ENCODE peak calls at places on chromosomes 12 and 14, in four cellular contexts. T is iris pigment epithelial cell; R is skeletal muscle cell; L is stimulated activated CD4-positive, alpha-beta T cell treated with anti-CD3 and anti-CD28 coated beads, Interleukin-4, amount 100 ng/mL, for 1 hour. E is an unnamed sample.

GRCh38 chr12:74365178-74365964 is 172.3 kb upstream of the ATXN7L3B start:
- DNase-seq in T (peak), R (no peak), L (no peak), E (no peak)

GRCh38 chr14:76874734-76875133 is 48.5 kb downstream of the LRRC74A start:
- DNase-seq in T (no peak), R (no peak), L (no peak), E (no peak)

GRCh38 chr12:105352049-105352448 is 21.6 kb downstream of the C12orf75 start:
- DNase-seq in T (no peak), R (no peak), L (no peak), E (no peak)

GRCh38 chr12:131867891-131868675 is 26.3 kb upstream of the ULK1 start:
- DNase-seq in T (no peak), R (no peak), L (no peak), E (no peak)

GRCh38 chr12:122949405-122949804 is 16.9 kb downstream of the ABCB9 start:
- DNase-seq in T (no peak), R (no peak), L (no peak), E (no peak)

GRCh38 chr12:109994262-109995175 is 1.6 kb downstream of the GIT2 start:
- DNase-seq in T (no peak), R (no peak), L (no peak), E (no peak)

GRCh38 chr12:14663002-14663401 is 33.4 kb downstream of the GUCY2C start:
- DNase-seq in T (no peak), R (no peak), L (no peak), E (no peak)

GRCh38 chr12:10612110-10612509 is 1.3 kb downstream of the MAGOHB start:
- DNase-seq in T (no peak), R (no peak), L (no peak), E (no peak)

GRCh38 chr14:24837280-24838046 is 203.5 kb upstream of the GZMB start:
- DNase-seq in T (peak), R (no peak), L (no peak), E (no peak)

GRCh38 chr12:116392061-116392460 is 114.6 kb upstream of the MED13L start:
- DNase-seq in T (peak), R (no peak), L (no peak), E (no peak)

GRCh38 chr12:5912437-5913334 is 32.4 kb downstream of the ANO2 start:
- DNase-seq in T (no peak), R (no peak), L (no peak), E (no peak)

GRCh38 chr12:69840727-69841126 is 15.7 kb downstream of the MYRFL start:
- DNase-seq in T (no peak), R (no peak), L (no peak), E (no peak)

GRCh38 chr12:112418596-112419268 is at the start of gene PTPN11:
- DNase-seq in T (peak), R (peak), L (peak), E (peak)

GRCh38 chr12:2963760-2964292 is 4.6 kb downstream of the TEAD4 start:
- DNase-seq in T (peak), R (no peak), L (no peak), E (no peak)

GRCh38 chr14:75441731-75442130 is 13.9 kb downstream of the JDP2 start:
- DNase-seq in T (no peak), R (no peak), L (no peak), E (no peak)

GRCh38 chr12:88393017-88393767 is 187.1 kb downstream of the KITLG start:
- DNase-seq in T (peak), R (no peak), L (no peak), E (no peak)

GRCh38 chr12:15629761-15630160 is 159.4 kb downstream of the EPS8 start:
- DNase-seq in T (peak), R (peak), L (no peak), E (peak)

GRCh38 chr14:99579903-99580570 is 24.0 kb downstream of the CCDC85C start:
- DNase-seq in T (peak), R (no peak), L (no peak), E (no peak)

GRCh38 chr14:57492859-57493258 is 798 bp downstream of the CCDC198 start:
- DNase-seq in T (peak), R (peak), L (no peak), E (peak)

GRCh38 chr14:31441273-31442110 is 15.8 kb downstream of the DTD2 start:
- DNase-seq in T (peak), R (no peak), L (no peak), E (no peak)

GRCh38 chr12:70638639-70639349 is 1.6 kb upstream of the PTPRB start:
- DNase-seq in T (no peak), R (no peak), L (no peak), E (no peak)

GRCh38 chr12:122875590-122876220 is 20.2 kb downstream of the VPS37B start:
- DNase-seq in T (no peak), R (no peak), L (no peak), E (no peak)

GRCh38 chr12:109625131-109625559 is 51.6 kb downstream of the MVK start:
- DNase-seq in T (peak), R (no peak), L (no peak), E (peak)

GRCh38 chr12:60144395-60144794 is 548.6 kb downstream of the SLC16A7 start:
- DNase-seq in T (no peak), R (no peak), L (no peak), E (no peak)

GRCh38 chr12:27966870-27967269 is 5.7 kb downstream of the PTHLH start:
- DNase-seq in T (peak), R (peak), L (no peak), E (peak)

GRCh38 chr12:123083661-123084571 is 67.0 kb downstream of the PITPNM2 start:
- DNase-seq in T (no peak), R (no peak), L (no peak), E (no peak)

GRCh38 chr12:64107776-64108175 is 114.3 kb downstream of the KICS2 start:
- DNase-seq in T (no peak), R (no peak), L (no peak), E (no peak)

GRCh38 chr12:29799591-29799990 is 15.8 kb upstream of the TMTC1 start:
- DNase-seq in T (peak), R (no peak), L (no peak), E (no peak)

GRCh38 chr12:52346596-52346995 is 20.7 kb downstream of the KRT85 start:
- DNase-seq in T (no peak), R (no peak), L (no peak), E (no peak)

GRCh38 chr12:63151898-63152700 is 1.1 kb upstream of the AVPR1A start:
- DNase-seq in T (peak), R (peak), L (no peak), E (peak)

GRCh38 chr12:31768046-31768445 is 39.2 kb upstream of the AMN1 start:
- DNase-seq in T (no peak), R (no peak), L (no peak), E (no peak)

GRCh38 chr14:30283822-30284446 is 275.0 kb upstream of the G2E3 start:
- DNase-seq in T (peak), R (no peak), L (no peak), E (no peak)

E was measured in GM04504.